ENCODE peak calls at places on chromosomes 1 and 21, in five cellular contexts. P, C, S, F and H are unnamed samples.

GRCh38 chr1:230876660-230877059 is 8.3 kb upstream of the C1orf198 start:
- DNase-seq in F (no peak), S (no peak), P (no peak), C (no peak), H (no peak)

GRCh38 chr1:248158758-248159157 is 13.8 kb downstream of the OR2M5 start:
- DNase-seq in P (no peak), F (no peak), S (no peak), C (no peak), H (no peak)

GRCh38 chr1:107293901-107294600 is 153.2 kb downstream of the NTNG1 start:
- DNase-seq in F (no peak), P (no peak), C (no peak), S (no peak), H (no peak)

GRCh38 chr1:235149824-235150223 is 11.2 kb downstream of the RBM34 start:
- DNase-seq in S (no peak), P (no peak), F (no peak), C (no peak), H (no peak)

GRCh38 chr1:33257388-33257758 is 1.1 kb downstream of the ZNF362 start:
- DNase-seq in F (no peak), P (no peak), C (no peak), S (no peak), H (peak; percentile 86)

GRCh38 chr21:33127154-33127893 is 57.4 kb downstream of the OLIG1 start:
- DNase-seq in C (no peak), P (peak; percentile 69), S (peak; percentile 19), F (peak; percentile 69), H (no peak)

GRCh38 chr1:113389356-113389952 is 861 bp upstream of the MAGI3 start:
- DNase-seq in S (no peak), C (no peak), P (no peak), F (no peak), H (no peak)

GRCh38 chr1:82896036-82896435 is 1095.3 kb downstream of the ADGRL2 start:
- DNase-seq in F (no peak), C (no peak), P (no peak), S (no peak), H (no peak)

GRCh38 chr1:89254658-89255287 is 17.9 kb downstream of the GBP5 start:
- DNase-seq in S (no peak), C (no peak), F (no peak), P (no peak), H (peak; percentile 65)

GRCh38 chr21:42512346-42513034 is 1.2 kb upstream of the SLC37A1 start:
- DNase-seq in F (no peak), S (no peak), C (no peak), P (no peak), H (no peak)

GRCh38 chr1:39952359-39953110 is 2.4 kb upstream of the MFSD2A start:
- DNase-seq in F (no peak), C (no peak), P (no peak), S (no peak), H (no peak)

GRCh38 chr1:67659229-67659628 is 25.8 kb upstream of the GADD45A start:
- DNase-seq in P (no peak), S (no peak), F (no peak), C (no peak), H (no peak)

GRCh38 chr1:79811173-79811572 is 804.6 kb upstream of the ADGRL4 start:
- DNase-seq in F (peak; percentile 25), S (no peak), C (no peak), P (no peak), H (no peak)

GRCh38 chr1:235073968-235074334 is 54.7 kb downstream of the TOMM20 start:
- DNase-seq in F (no peak), S (no peak), C (no peak), P (peak; percentile 78), H (no peak)

GRCh38 chr1:63128562-63128961 is 193.8 kb upstream of the FOXD3 start:
- DNase-seq in F (no peak), S (no peak), C (no peak), P (no peak), H (no peak)

GRCh38 chr1:175317309-175317708 is 124.7 kb upstream of the KIAA0040 start:
- DNase-seq in S (no peak), C (no peak), P (no peak), F (no peak), H (no peak)

GRCh38 chr1:201740086-201740541 is 88.8 kb upstream of the IPO9 start:
- DNase-seq in S (no peak), F (peak; percentile 57), P (no peak), C (peak; percentile 35), H (no peak)

GRCh38 chr1:23456226-23456625 is 27.8 kb downstream of the ASAP3 start:
- DNase-seq in C (no peak), S (no peak), P (no peak), F (no peak), H (no peak)

GRCh38 chr1:226627924-226628623 is 79.5 kb downstream of the STUM start:
- DNase-seq in F (no peak), S (no peak), P (peak; percentile 50), C (peak; percentile 15), H (no peak)

GRCh38 chr1:202648822-202649221 is 61.4 kb downstream of the SYT2 start:
- DNase-seq in S (no peak), F (no peak), C (no peak), P (no peak), H (peak; percentile 53)

GRCh38 chr1:41898191-41898713 is 20.5 kb downstream of the HIVEP3 start:
- DNase-seq in S (no peak), F (no peak), P (no peak), C (no peak), H (no peak)

GRCh38 chr1:166840309-166841302 is 1.3 kb downstream of the POGK start:
- DNase-seq in C (no peak), F (peak; percentile 13), S (no peak), P (no peak), H (peak; percentile 62)

GRCh38 chr1:9069324-9070100 is at the start of gene SLC2A5:
- DNase-seq in C (peak; percentile 65), P (no peak), F (no peak), S (peak; percentile 93), H (peak; percentile 93)

GRCh38 chr1:209207126-209207700 is 376.3 kb upstream of the CAMK1G start:
- DNase-seq in F (no peak), C (no peak), P (no peak), S (no peak), H (peak; percentile 85)

GRCh38 chr1:183685112-183685713 is 32.1 kb upstream of the APOBEC4 start:
- DNase-seq in P (no peak), S (peak; percentile 11), F (peak; percentile 80), C (no peak), H (peak; percentile 49)

GRCh38 chr1:46587072-46587471 is 17.0 kb downstream of the MKNK1 start:
- DNase-seq in C (no peak), S (no peak), P (no peak), F (no peak), H (no peak)

GRCh38 chr1:45833361-45833760 is 29.9 kb downstream of the MAST2 start:
- DNase-seq in F (no peak), P (no peak), C (no peak), S (no peak), H (no peak)

GRCh38 chr1:150973826-150974579 is 632 bp downstream of the CERS2 start:
- DNase-seq in P (peak; percentile 77), C (peak; percentile 57), F (peak; percentile 70), S (no peak), H (peak; percentile 93)

GRCh38 chr1:171141336-171142051 is 43.6 kb upstream of the FMO2 start:
- DNase-seq in P (peak; percentile 66), F (peak; percentile 98), C (peak; percentile 57), S (no peak), H (peak; percentile 43)

GRCh38 chr1:93690921-93691789 is 9.5 kb upstream of the BCAR3 start:
- DNase-seq in P (no peak), S (no peak), F (no peak), C (no peak), H (no peak)

GRCh38 chr1:62285984-62286481 is 33.2 kb downstream of the KANK4 start:
- DNase-seq in F (no peak), P (no peak), C (no peak), S (no peak), H (no peak)

GRCh38 chr1:220527279-220528048 is 472 bp upstream of the MARK1 start:
- DNase-seq in S (no peak), C (no peak), P (peak; percentile 73), F (peak; percentile 42), H (peak; percentile 57)

GRCh38 chr21:33984021-33984481 is 68.4 kb upstream of the ATP5PO start:
- DNase-seq in P (no peak), C (no peak), S (peak; percentile 58), F (no peak), H (no peak)

GRCh38 chr1:21667348-21668231 is 1.6 kb downstream of the RAP1GAP start:
- DNase-seq in P (peak; percentile 42), S (no peak), C (no peak), F (no peak), H (peak; percentile 66)

GRCh38 chr1:115797491-115797890 is 29.0 kb upstream of the CASQ2 start:
- DNase-seq in P (no peak), C (no peak), F (no peak), S (no peak), H (no peak)

GRCh38 chr1:65020774-65021173 is 54.4 kb upstream of the JAK1 start:
- DNase-seq in S (no peak), C (no peak), F (no peak), P (no peak), H (peak; percentile 57)

GRCh38 chr1:85596531-85596930 is 16.0 kb downstream of the CCN1 start:
- DNase-seq in F (no peak), S (no peak), P (no peak), C (no peak), H (no peak)
- H3K4me3 ChIP-seq in F (no peak overlapping the region), S (no peak overlapping the region), P (no peak overlapping the region), C (no peak overlapping the region), H (no peak overlapping the region)

GRCh38 chr1:190474587-190475305 is 2.9 kb downstream of the BRINP3 start:
- DNase-seq in P (no peak), F (peak; percentile 43), S (no peak), C (no peak), H (no peak)
- H3K4me3 ChIP-seq in P (peak overlapping the region; percentile 21), F (peak overlapping the region; percentile 33), S (no peak overlapping the region), C (peak overlapping the region; percentile 13), H (no peak overlapping the region)

DNA sequence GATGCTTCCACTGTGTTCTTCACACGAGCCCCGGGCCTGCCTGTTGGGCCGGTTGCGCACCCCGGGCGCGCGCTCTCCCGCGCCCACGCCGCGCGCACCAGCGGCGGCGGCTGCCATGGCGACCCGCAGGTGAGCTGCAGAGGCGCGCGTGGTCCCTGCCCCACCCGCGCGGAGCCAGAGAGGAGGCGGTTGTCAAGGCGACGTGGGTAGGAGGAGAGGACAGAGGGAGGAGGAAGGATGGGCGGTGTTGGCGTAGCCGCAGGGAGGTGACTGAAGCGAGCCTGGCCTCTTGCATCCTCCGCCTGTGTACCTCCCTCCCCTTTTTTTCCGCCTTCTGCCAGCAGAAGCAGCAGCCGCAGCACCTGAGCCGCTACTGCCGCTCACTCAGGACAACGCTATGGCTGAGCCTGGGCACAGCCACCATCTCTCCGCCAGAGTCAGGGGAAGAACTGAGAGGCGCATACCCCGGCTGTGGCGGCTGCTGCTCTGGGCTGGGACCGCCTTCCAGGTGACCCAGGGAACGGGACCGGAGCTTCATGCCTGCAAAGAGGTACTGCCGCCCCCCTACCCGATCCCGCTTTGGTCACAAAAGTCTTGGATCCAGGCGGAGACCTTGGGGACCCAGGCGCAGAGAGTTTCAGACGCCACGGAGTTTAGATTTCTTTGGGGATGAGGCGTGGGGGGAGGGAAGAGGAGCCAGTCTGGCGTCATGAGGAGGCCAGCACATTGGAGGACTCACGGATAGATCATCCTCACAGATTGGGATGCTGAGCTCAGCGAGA is at the start of gene ELAPOR1:
- DNase-seq in S (no peak), F (peak; percentile 40), P (peak; percentile 78), C (no peak), H (no peak)
- H3K4me3 ChIP-seq in S (peak within 1 kb of the TSS; percentile 64), F (peak within 1 kb of the TSS; percentile 71), P (peak within 1 kb of the TSS; percentile 50), C (peak within 1 kb of the TSS; percentile 24), H (peak within 1 kb of the TSS; percentile 64)

GRCh38 chr1:53895421-53895820 is 1.4 kb downstream of the DIO1 start:
- DNase-seq in S (no peak), F (no peak), C (no peak), P (no peak), H (no peak)
- H3K4me3 ChIP-seq in S (no peak overlapping the region), F (no peak overlapping the region), C (no peak overlapping the region), P (no peak overlapping the region), H (no peak overlapping the region)